ENCODE peak calls at places on chromosome 22, in eight cellular contexts. One of them, this sample, is unnamed.

GRCh38 chr22:33658775-33659174 is 261.5 kb downstream of the LARGE1 start:
- DNase-seq in GM04504: peak; percentile 11
- DNase-seq in choroid plexus epithelial cell: peak; percentile 74
- DNase-seq in mesothelial cell of epicardium: no peak
- DNase-seq in DMS153: no peak
- DNase-seq in ascending aorta: no peak
- DNase-seq in activated naive CD8-positive, alpha-beta T cell treated with anti-CD3 and anti-CD28 coated beads for 36 hours: no peak
- DNase-seq in substantia nigra: no peak
- DNase-seq in this sample: no peak

GRCh38 chr22:22616636-22617035 is 27.8 kb upstream of the GGTLC2 start:
- DNase-seq in GM04504: no peak
- DNase-seq in choroid plexus epithelial cell: peak; percentile 5
- DNase-seq in mesothelial cell of epicardium: no peak
- DNase-seq in DMS153: no peak
- DNase-seq in ascending aorta: no peak
- DNase-seq in activated naive CD8-positive, alpha-beta T cell treated with anti-CD3 and anti-CD28 coated beads for 36 hours: peak; percentile 21
- DNase-seq in substantia nigra: no peak
- DNase-seq in this sample: no peak

GRCh38 chr22:37740455-37741311 is 43.8 kb downstream of the TRIOBP start:
- DNase-seq in GM04504: no peak
- DNase-seq in choroid plexus epithelial cell: peak; percentile 30
- DNase-seq in mesothelial cell of epicardium: no peak
- DNase-seq in DMS153: no peak
- DNase-seq in ascending aorta: no peak
- DNase-seq in activated naive CD8-positive, alpha-beta T cell treated with anti-CD3 and anti-CD28 coated beads for 36 hours: peak; percentile 69
- DNase-seq in substantia nigra: no peak
- DNase-seq in this sample: no peak

GRCh38 chr22:17369553-17370035 is 334 bp downstream of the CECR2 start:
- DNase-seq in GM04504: no peak
- DNase-seq in choroid plexus epithelial cell: peak; percentile 38
- DNase-seq in mesothelial cell of epicardium: peak; percentile 73
- DNase-seq in DMS153: no peak
- DNase-seq in ascending aorta: no peak
- DNase-seq in activated naive CD8-positive, alpha-beta T cell treated with anti-CD3 and anti-CD28 coated beads for 36 hours: peak; percentile 41
- DNase-seq in substantia nigra: peak; percentile 67
- DNase-seq in this sample: no peak

GRCh38 chr22:36595968-36596367 is 67.0 kb upstream of the EIF3D start:
- DNase-seq in GM04504: no peak
- DNase-seq in choroid plexus epithelial cell: no peak
- DNase-seq in mesothelial cell of epicardium: no peak
- DNase-seq in DMS153: no peak
- DNase-seq in ascending aorta: no peak
- DNase-seq in activated naive CD8-positive, alpha-beta T cell treated with anti-CD3 and anti-CD28 coated beads for 36 hours: no peak
- DNase-seq in substantia nigra: no peak
- DNase-seq in this sample: no peak

GRCh38 chr22:19498866-19499190 is 19.1 kb downstream of the CDC45 start:
- DNase-seq in GM04504: no peak
- DNase-seq in choroid plexus epithelial cell: no peak
- DNase-seq in mesothelial cell of epicardium: no peak
- DNase-seq in DMS153: no peak
- DNase-seq in ascending aorta: no peak
- DNase-seq in activated naive CD8-positive, alpha-beta T cell treated with anti-CD3 and anti-CD28 coated beads for 36 hours: no peak
- DNase-seq in substantia nigra: no peak
- DNase-seq in this sample: no peak

GRCh38 chr22:50084570-50084969 is 656 bp downstream of the MLC1 start:
- DNase-seq in GM04504: no peak
- DNase-seq in choroid plexus epithelial cell: no peak
- DNase-seq in mesothelial cell of epicardium: no peak
- DNase-seq in DMS153: no peak
- DNase-seq in ascending aorta: no peak
- DNase-seq in activated naive CD8-positive, alpha-beta T cell treated with anti-CD3 and anti-CD28 coated beads for 36 hours: no peak
- DNase-seq in substantia nigra: no peak
- DNase-seq in this sample: no peak

GRCh38 chr22:30325065-30325720 is 1.5 kb downstream of the TBC1D10A start:
- DNase-seq in GM04504: peak; percentile 70
- DNase-seq in choroid plexus epithelial cell: peak; percentile 82
- DNase-seq in mesothelial cell of epicardium: no peak
- DNase-seq in DMS153: no peak
- DNase-seq in ascending aorta: peak; percentile 47
- DNase-seq in activated naive CD8-positive, alpha-beta T cell treated with anti-CD3 and anti-CD28 coated beads for 36 hours: no peak
- DNase-seq in substantia nigra: no peak
- DNase-seq in this sample: no peak

GRCh38 chr22:17952273-17952801 is 72.0 kb downstream of the MICAL3 start:
- DNase-seq in GM04504: no peak
- DNase-seq in choroid plexus epithelial cell: no peak
- DNase-seq in mesothelial cell of epicardium: no peak
- DNase-seq in DMS153: no peak
- DNase-seq in ascending aorta: no peak
- DNase-seq in activated naive CD8-positive, alpha-beta T cell treated with anti-CD3 and anti-CD28 coated beads for 36 hours: no peak
- DNase-seq in substantia nigra: no peak
- DNase-seq in this sample: no peak

GRCh38 chr22:43345761-43346261 is 2.6 kb upstream of the SCUBE1 start:
- DNase-seq in GM04504: no peak
- DNase-seq in choroid plexus epithelial cell: no peak
- DNase-seq in mesothelial cell of epicardium: no peak
- DNase-seq in DMS153: no peak
- DNase-seq in ascending aorta: no peak
- DNase-seq in activated naive CD8-positive, alpha-beta T cell treated with anti-CD3 and anti-CD28 coated beads for 36 hours: no peak
- DNase-seq in substantia nigra: no peak
- DNase-seq in this sample: no peak

GRCh38 chr22:37045958-37046357 is 5.6 kb upstream of the KCTD17 start:
- DNase-seq in GM04504: no peak
- DNase-seq in choroid plexus epithelial cell: peak; percentile 79
- DNase-seq in mesothelial cell of epicardium: no peak
- DNase-seq in DMS153: no peak
- DNase-seq in ascending aorta: no peak
- DNase-seq in activated naive CD8-positive, alpha-beta T cell treated with anti-CD3 and anti-CD28 coated beads for 36 hours: no peak
- DNase-seq in substantia nigra: no peak
- DNase-seq in this sample: peak; percentile 30